ENCODE peak calls at places on chromosomes 16 and 17, in four cellular contexts. S is heart right ventricle, K is uterus, I is left ventricle myocardium inferior. D is an unnamed sample.

GRCh38 chr17:1873418-1873817 is 43.6 kb downstream of the RPA1 start:
- DNase-seq in S (no peak), K (no peak), I (no peak), D (peak; percentile 47)

GRCh38 chr16:5252800-5253199 is 155.2 kb upstream of the EEF2KMT start:
- DNase-seq in S (no peak), K (no peak), I (no peak), D (no peak)

GRCh38 chr16:2496223-2497115 is 17.3 kb upstream of the ATP6V0C start:
- DNase-seq in S (no peak), K (no peak), I (no peak), D (peak; percentile 69)

GRCh38 chr16:72924918-72925630 is 122.9 kb downstream of the ZFHX3 start:
- DNase-seq in S (no peak), K (no peak), I (no peak), D (no peak)

GRCh38 chr16:87725596-87726235 is 40.1 kb downstream of the KLHDC4 start:
- DNase-seq in S (no peak), K (no peak), I (no peak), D (peak; percentile 79)

GRCh38 chr16:53913082-53913870 is 209.3 kb downstream of the FTO start:
- DNase-seq in S (peak; percentile 59), K (peak; percentile 48), I (no peak), D (no peak)

GRCh38 chr16:28491080-28491969 is 549 bp downstream of the CLN3 start:
- DNase-seq in S (peak; percentile 48), K (peak; percentile 43), I (peak; percentile 38), D (peak; percentile 76)

GRCh38 chr16:50046853-50047252 is 18.9 kb upstream of the HEATR3 start:
- DNase-seq in S (no peak), K (no peak), I (no peak), D (no peak)

GRCh38 chr16:74257061-74257460 is 39.6 kb upstream of the PSMD7 start:
- DNase-seq in S (no peak), K (no peak), I (no peak), D (no peak)

GRCh38 chr16:4538067-4538385 is 547 bp downstream of the CDIP1 start:
- DNase-seq in S (no peak), K (no peak), I (no peak), D (no peak)

GRCh38 chr17:31318298-31319190 is 2.9 kb downstream of the EVI2A start:
- DNase-seq in S (peak; percentile 49), K (peak; percentile 63), I (peak; percentile 40), D (no peak)

GRCh38 chr17:42459256-42459982 is 741 bp downstream of the ATP6V0A1 start:
- DNase-seq in S (peak; percentile 36), K (peak; percentile 58), I (peak; percentile 46), D (peak; percentile 72)

GRCh38 chr16:53209489-53209888 is 154.7 kb downstream of the CHD9 start:
- DNase-seq in S (no peak), K (no peak), I (no peak), D (no peak)

GRCh38 chr17:44374306-44375195 is 10.9 kb upstream of the FAM171A2 start:
- DNase-seq in S (no peak), K (no peak), I (no peak), D (no peak)

GRCh38 chr17:19336938-19337711 is 25.4 kb downstream of the B9D1 start:
- DNase-seq in S (no peak), K (no peak), I (peak; percentile 36), D (peak; percentile 57)

GRCh38 chr17:29155235-29155965 is 24.8 kb downstream of the MYO18A start:
- DNase-seq in S (no peak), K (peak; percentile 32), I (no peak), D (peak; percentile 78)

GRCh38 chr17:8859029-8859803 is 8.3 kb downstream of the PIK3R6 start:
- DNase-seq in S (no peak), K (no peak), I (no peak), D (peak; percentile 78)

GRCh38 chr17:8862213-8863056 is 5.0 kb downstream of the PIK3R6 start:
- DNase-seq in S (no peak), K (no peak), I (no peak), D (no peak)

GRCh38 chr17:8857919-8858318 is 9.6 kb downstream of the PIK3R6 start:
- DNase-seq in S (peak; percentile 60), K (no peak), I (peak; percentile 41), D (no peak)

GRCh38 chr17:8859804-8860430 is 7.6 kb downstream of the PIK3R6 start:
- DNase-seq in S (no peak), K (no peak), I (no peak), D (no peak)

DNA sequence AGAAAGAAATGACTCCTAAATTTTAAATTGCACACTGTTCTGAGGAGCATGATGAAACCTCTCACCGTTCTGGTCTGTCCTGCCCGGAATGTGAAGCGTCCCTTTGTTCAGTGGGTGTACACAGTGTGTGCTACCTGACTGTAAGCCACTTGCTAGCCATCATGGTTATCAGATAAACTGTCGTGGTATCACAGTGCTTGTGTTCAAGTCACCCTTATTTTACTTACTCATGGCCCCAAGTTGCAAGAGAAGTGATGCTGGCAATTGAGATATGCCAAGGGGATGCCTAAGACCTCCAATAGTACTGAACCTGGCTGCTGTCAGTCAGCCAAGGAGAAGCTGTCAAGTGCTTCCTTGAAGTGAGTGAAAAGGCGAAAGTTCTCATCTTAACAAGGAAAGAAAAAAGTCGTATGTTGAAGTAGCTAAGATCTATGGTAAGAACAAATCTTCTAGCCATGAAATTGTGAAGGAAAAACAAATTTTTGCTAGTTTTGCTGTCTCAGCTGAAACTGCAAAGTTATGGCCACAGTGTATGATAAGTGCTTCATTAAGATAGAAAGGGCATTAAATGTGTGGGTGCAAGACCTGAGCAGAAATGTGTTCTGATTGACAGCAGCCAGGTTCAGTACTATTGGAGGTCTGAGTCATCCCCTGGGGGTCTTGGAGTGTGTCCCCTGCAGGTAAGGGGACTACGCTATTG is 5.8 kb downstream of the PIK3R6 start:
- DNase-seq in S (no peak), K (no peak), I (no peak), D (no peak)
- H3K4me3 ChIP-seq in S (no peak overlapping the region), K (no peak overlapping the region), I (no peak overlapping the region), D (no peak overlapping the region)

DNA sequence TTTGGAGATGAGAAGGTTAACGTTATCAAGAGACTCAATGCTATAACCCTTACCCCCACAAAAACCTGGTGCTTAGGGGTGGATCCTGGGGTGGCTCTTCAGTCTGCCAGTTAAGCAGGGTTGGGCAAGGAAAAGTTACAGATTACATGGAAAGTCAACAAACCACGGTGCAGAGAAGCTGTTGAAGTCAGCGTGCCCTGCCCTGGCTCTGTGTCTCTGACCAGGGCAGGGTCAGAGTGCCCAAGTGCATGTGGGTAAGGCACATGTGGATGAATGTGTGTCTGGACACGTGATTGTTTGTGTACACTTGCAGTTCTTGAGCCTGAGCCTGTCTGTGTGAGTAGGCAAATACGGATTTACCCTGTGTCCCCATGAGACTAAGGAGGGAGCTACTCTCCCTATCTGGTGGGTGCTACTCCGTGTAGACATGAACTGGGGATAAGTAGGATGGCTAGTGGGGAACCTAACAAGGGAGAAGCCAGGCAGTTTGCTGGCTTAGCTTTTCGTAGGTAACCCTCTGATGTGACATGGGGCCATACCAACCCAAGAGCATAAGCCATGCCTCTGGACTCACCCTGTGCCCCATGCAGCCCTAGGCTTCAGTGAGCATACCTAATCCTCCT is 5.5 kb downstream of the IGFBP4 start:
- DNase-seq in S (no peak), K (no peak), I (no peak), D (peak; percentile 76)
- H3K27ac ChIP-seq in S (peak overlapping the region; percentile 72), K (peak overlapping the region; percentile 97), I (peak overlapping the region; percentile 97), D (peak overlapping the region; percentile 90)

DNA sequence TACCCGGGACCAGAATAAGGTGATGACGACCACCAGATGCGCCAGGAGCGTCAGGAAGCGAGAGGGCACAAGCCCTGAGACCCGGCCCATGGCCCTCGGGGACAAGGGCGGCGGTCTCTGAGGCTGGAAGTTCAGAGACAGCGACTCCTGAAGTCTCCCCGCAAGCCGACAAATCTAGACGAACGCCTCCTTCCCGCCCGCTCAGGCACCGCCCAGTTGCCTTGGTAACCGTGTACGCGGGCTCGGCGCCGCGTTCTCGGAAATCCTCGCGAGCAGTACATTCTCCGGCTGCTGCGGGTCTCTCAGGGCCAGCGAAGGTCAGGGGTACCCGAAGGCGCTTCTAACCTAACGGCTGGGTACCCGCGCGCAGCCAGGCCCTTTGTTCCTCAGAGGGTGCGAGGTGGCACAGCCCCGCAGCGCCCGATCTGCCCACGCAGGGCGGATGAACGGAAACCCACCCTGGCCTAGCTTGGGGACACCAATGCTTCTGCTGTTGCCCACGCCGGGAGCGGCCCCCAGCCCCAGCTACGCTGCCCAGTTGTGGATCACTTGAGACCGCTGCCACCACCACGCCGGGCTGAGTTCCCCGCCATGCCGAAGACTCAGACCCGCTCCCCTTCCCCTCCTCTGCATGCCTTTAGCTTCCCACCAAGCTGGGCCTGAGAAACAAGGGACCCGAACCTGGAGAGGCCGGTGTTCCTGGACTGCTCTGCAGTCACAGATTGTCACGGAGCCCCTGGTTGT is at the start of gene TMEM107:
- DNase-seq in S (peak; percentile 90), K (peak; percentile 85), I (peak; percentile 89), D (peak; percentile 94)
- TF ChIP-seq CTCF in S (no peak), K (no peak), I (no peak), D (no peak)

DNA sequence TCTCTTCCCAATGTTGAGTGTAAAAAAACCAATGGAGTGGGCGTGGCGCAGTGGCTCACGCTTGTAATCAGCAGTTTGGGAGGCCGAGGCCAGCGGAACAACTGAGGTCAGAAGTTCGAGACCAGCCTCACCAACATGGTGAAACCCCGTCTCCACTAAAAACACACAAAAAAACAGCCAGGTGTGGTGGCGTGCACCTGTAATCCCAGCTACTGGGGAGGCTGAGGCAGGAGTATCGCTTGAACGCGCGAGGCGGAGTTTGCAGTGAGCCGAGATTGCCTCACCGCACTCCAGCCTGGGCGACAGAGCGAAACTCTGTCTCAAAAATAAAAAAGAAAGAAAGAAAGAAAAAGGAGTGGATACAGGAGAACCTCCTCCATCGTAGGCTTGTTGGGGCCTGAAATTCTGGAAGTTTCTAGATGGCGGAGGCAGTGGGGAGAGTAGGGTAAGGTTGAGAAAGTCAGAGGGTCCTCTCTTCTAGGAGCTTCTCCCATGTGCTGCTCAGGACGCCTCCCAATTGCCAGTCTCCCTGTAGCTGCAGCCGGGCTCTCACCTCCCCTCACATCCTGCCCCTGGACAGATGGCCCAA is 709 bp upstream of the ZNF764 start:
- DNase-seq in S (no peak), K (no peak), I (no peak), D (no peak)
- H3K4me3 ChIP-seq in S (peak overlapping the region; percentile 96), K (peak overlapping the region; percentile 68), I (peak overlapping the region; percentile 82), D (peak overlapping the region; percentile 91)

GRCh38 chr17:68468334-68468733 is 11.0 kb upstream of the WIPI1 start:
- DNase-seq in S (peak; percentile 51), K (no peak), I (no peak), D (no peak)
- H3K27ac ChIP-seq in S (peak overlapping the region; percentile 94), K (no peak overlapping the region), I (peak overlapping the region; percentile 94), D (no peak overlapping the region)

D was measured in upper lobe of right lung.